ENCODE peak calls at places on chromosomes 4 and X, in seven cellular contexts. One of them, this sample, is unnamed.

GRCh38 chr4:182897601-182898478 is 19.3 kb downstream of the DCTD start:
- DNase-seq in MM.1S: no peak
- DNase-seq in neuronal stem cell: no peak
- DNase-seq in lower lobe of right lung: peak; percentile 71
- DNase-seq in CD4-positive, CD25-positive, alpha-beta regulatory T cell: no peak
- DNase-seq in CD8-positive, alpha-beta memory T cell: no peak
- DNase-seq in aorta: no peak
- DNase-seq in this sample: no peak

GRCh38 chrX:96438803-96439202 is 245.8 kb upstream of the DIAPH2 start:
- DNase-seq in lower lobe of right lung: no peak
- DNase-seq in CD4-positive, CD25-positive, alpha-beta regulatory T cell: no peak
- DNase-seq in CD8-positive, alpha-beta memory T cell: no peak
- DNase-seq in neuronal stem cell: no peak
- DNase-seq in aorta: no peak
- DNase-seq in MM.1S: no peak
- DNase-seq in this sample: no peak

GRCh38 chr4:100016191-100016590 is 66.1 kb upstream of the H2AZ1 start:
- DNase-seq in neuronal stem cell: no peak
- DNase-seq in MM.1S: no peak
- DNase-seq in CD8-positive, alpha-beta memory T cell: no peak
- DNase-seq in CD4-positive, CD25-positive, alpha-beta regulatory T cell: no peak
- DNase-seq in lower lobe of right lung: no peak
- DNase-seq in aorta: no peak
- DNase-seq in this sample: no peak

GRCh38 chr4:150336676-150337412 is 245.1 kb upstream of the MAB21L2 start:
- DNase-seq in aorta: no peak
- DNase-seq in lower lobe of right lung: no peak
- DNase-seq in CD4-positive, CD25-positive, alpha-beta regulatory T cell: no peak
- DNase-seq in neuronal stem cell: no peak
- DNase-seq in MM.1S: no peak
- DNase-seq in CD8-positive, alpha-beta memory T cell: no peak
- DNase-seq in this sample: no peak

GRCh38 chr4:79651516-79651915 is 243.5 kb upstream of the GK2 start:
- DNase-seq in neuronal stem cell: no peak
- DNase-seq in MM.1S: no peak
- DNase-seq in CD4-positive, CD25-positive, alpha-beta regulatory T cell: no peak
- DNase-seq in CD8-positive, alpha-beta memory T cell: no peak
- DNase-seq in aorta: no peak
- DNase-seq in lower lobe of right lung: no peak
- DNase-seq in this sample: no peak

GRCh38 chr4:73701116-73701515 is 39.3 kb upstream of the CXCL8 start:
- DNase-seq in CD8-positive, alpha-beta memory T cell: no peak
- DNase-seq in aorta: no peak
- DNase-seq in neuronal stem cell: no peak
- DNase-seq in lower lobe of right lung: no peak
- DNase-seq in CD4-positive, CD25-positive, alpha-beta regulatory T cell: no peak
- DNase-seq in MM.1S: no peak
- DNase-seq in this sample: no peak

GRCh38 chr4:7901274-7901845 is 38.3 kb downstream of the AFAP1 start:
- DNase-seq in lower lobe of right lung: no peak
- DNase-seq in CD4-positive, CD25-positive, alpha-beta regulatory T cell: no peak
- DNase-seq in CD8-positive, alpha-beta memory T cell: no peak
- DNase-seq in neuronal stem cell: no peak
- DNase-seq in aorta: no peak
- DNase-seq in MM.1S: no peak
- DNase-seq in this sample: no peak

GRCh38 chr4:159010563-159011260 is 92.2 kb upstream of the RAPGEF2 start:
- DNase-seq in lower lobe of right lung: peak; percentile 70
- DNase-seq in MM.1S: no peak
- DNase-seq in neuronal stem cell: no peak
- DNase-seq in CD8-positive, alpha-beta memory T cell: no peak
- DNase-seq in CD4-positive, CD25-positive, alpha-beta regulatory T cell: no peak
- DNase-seq in aorta: peak; percentile 83
- DNase-seq in this sample: no peak

GRCh38 chrX:153735274-153735673 is 10.6 kb downstream of the ABCD1 start:
- DNase-seq in aorta: no peak
- DNase-seq in MM.1S: peak; percentile 11
- DNase-seq in CD8-positive, alpha-beta memory T cell: no peak
- DNase-seq in CD4-positive, CD25-positive, alpha-beta regulatory T cell: no peak
- DNase-seq in neuronal stem cell: no peak
- DNase-seq in lower lobe of right lung: no peak
- DNase-seq in this sample: no peak

GRCh38 chr4:119268466-119268865 is 53.5 kb downstream of the FABP2 start:
- DNase-seq in neuronal stem cell: no peak
- DNase-seq in MM.1S: no peak
- DNase-seq in aorta: no peak
- DNase-seq in lower lobe of right lung: no peak
- DNase-seq in CD4-positive, CD25-positive, alpha-beta regulatory T cell: no peak
- DNase-seq in CD8-positive, alpha-beta memory T cell: no peak
- DNase-seq in this sample: no peak

GRCh38 chrX:38561951-38562719 is 793 bp downstream of the TSPAN7 start:
- DNase-seq in neuronal stem cell: peak; percentile 14
- DNase-seq in CD8-positive, alpha-beta memory T cell: peak; percentile 1
- DNase-seq in aorta: peak; percentile 69
- DNase-seq in MM.1S: no peak
- DNase-seq in CD4-positive, CD25-positive, alpha-beta regulatory T cell: no peak
- DNase-seq in lower lobe of right lung: peak; percentile 44
- DNase-seq in this sample: peak; percentile 7

GRCh38 chr4:8917321-8917811 is 45.7 kb upstream of the HMX1 start:
- DNase-seq in aorta: peak; percentile 31
- DNase-seq in CD4-positive, CD25-positive, alpha-beta regulatory T cell: no peak
- DNase-seq in CD8-positive, alpha-beta memory T cell: no peak
- DNase-seq in lower lobe of right lung: peak; percentile 38
- DNase-seq in MM.1S: no peak
- DNase-seq in neuronal stem cell: no peak
- DNase-seq in this sample: peak; percentile 1

GRCh38 chr4:152456609-152457008 is 79.3 kb downstream of the FBXW7 start:
- DNase-seq in lower lobe of right lung: no peak
- DNase-seq in aorta: no peak
- DNase-seq in neuronal stem cell: no peak
- DNase-seq in MM.1S: no peak
- DNase-seq in CD8-positive, alpha-beta memory T cell: no peak
- DNase-seq in CD4-positive, CD25-positive, alpha-beta regulatory T cell: no peak
- DNase-seq in this sample: no peak

GRCh38 chr4:183201331-183201730 is 102.3 kb downstream of the WWC2 start:
- DNase-seq in CD8-positive, alpha-beta memory T cell: no peak
- DNase-seq in CD4-positive, CD25-positive, alpha-beta regulatory T cell: no peak
- DNase-seq in lower lobe of right lung: no peak
- DNase-seq in MM.1S: no peak
- DNase-seq in neuronal stem cell: no peak
- DNase-seq in aorta: no peak
- DNase-seq in this sample: no peak

GRCh38 chr4:109755656-109756055 is 25.8 kb upstream of the PLA2G12A start:
- DNase-seq in aorta: no peak
- DNase-seq in CD8-positive, alpha-beta memory T cell: no peak
- DNase-seq in MM.1S: no peak
- DNase-seq in CD4-positive, CD25-positive, alpha-beta regulatory T cell: no peak
- DNase-seq in lower lobe of right lung: no peak
- DNase-seq in neuronal stem cell: no peak
- DNase-seq in this sample: no peak

GRCh38 chr4:17280266-17280665 is 231.6 kb downstream of the QDPR start:
- DNase-seq in MM.1S: no peak
- DNase-seq in neuronal stem cell: no peak
- DNase-seq in lower lobe of right lung: no peak
- DNase-seq in CD4-positive, CD25-positive, alpha-beta regulatory T cell: no peak
- DNase-seq in CD8-positive, alpha-beta memory T cell: no peak
- DNase-seq in aorta: no peak
- DNase-seq in this sample: no peak

GRCh38 chr4:52813546-52813945 is 48.6 kb upstream of the RASL11B start:
- DNase-seq in CD8-positive, alpha-beta memory T cell: no peak
- DNase-seq in lower lobe of right lung: no peak
- DNase-seq in aorta: no peak
- DNase-seq in MM.1S: no peak
- DNase-seq in CD4-positive, CD25-positive, alpha-beta regulatory T cell: no peak
- DNase-seq in neuronal stem cell: no peak
- DNase-seq in this sample: no peak

GRCh38 chrX:32155044-32155638 is 1056.2 kb downstream of the DMD start:
- DNase-seq in aorta: no peak
- DNase-seq in CD4-positive, CD25-positive, alpha-beta regulatory T cell: no peak
- DNase-seq in neuronal stem cell: peak; percentile 41
- DNase-seq in lower lobe of right lung: no peak
- DNase-seq in CD8-positive, alpha-beta memory T cell: no peak
- DNase-seq in MM.1S: no peak
- DNase-seq in this sample: no peak

GRCh38 chr4:115249808-115250207 is 136.4 kb upstream of the NDST4 start:
- DNase-seq in CD8-positive, alpha-beta memory T cell: no peak
- DNase-seq in CD4-positive, CD25-positive, alpha-beta regulatory T cell: no peak
- DNase-seq in lower lobe of right lung: no peak
- DNase-seq in neuronal stem cell: no peak
- DNase-seq in MM.1S: no peak
- DNase-seq in aorta: no peak
- DNase-seq in this sample: no peak

DNA sequence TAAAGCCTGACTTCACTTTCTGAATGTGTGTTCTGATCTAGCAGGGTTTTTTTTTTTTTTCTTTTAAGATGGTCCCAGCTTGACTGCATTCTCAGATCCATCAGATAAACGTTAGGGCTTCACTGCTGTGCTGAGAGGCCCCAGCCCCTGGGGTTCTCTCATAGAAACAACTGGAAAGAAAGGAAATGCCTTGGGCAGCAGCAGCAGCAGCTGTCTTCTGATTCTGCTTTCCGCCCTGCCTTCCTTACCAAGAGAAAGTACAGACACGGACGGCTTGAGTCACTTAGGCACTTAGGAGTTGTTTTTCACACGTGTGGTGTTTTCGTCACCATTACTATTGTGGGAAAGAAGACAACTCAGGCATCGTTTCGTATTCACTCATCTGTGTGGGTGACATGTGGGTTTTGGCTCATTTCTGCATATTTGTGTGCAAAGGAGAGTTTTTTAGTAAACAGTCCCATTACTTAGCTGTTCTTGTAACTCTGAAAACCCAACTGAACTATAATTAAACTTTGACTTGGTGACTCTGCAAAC is 172.0 kb downstream of the PTTG2 start:
- DNase-seq in lower lobe of right lung: no peak
- DNase-seq in aorta: no peak
- DNase-seq in CD4-positive, CD25-positive, alpha-beta regulatory T cell: peak; percentile 78
- DNase-seq in MM.1S: peak; percentile 97
- DNase-seq in neuronal stem cell: no peak
- DNase-seq in CD8-positive, alpha-beta memory T cell: peak; percentile 50
- DNase-seq in this sample: peak; percentile 60
- H3K4me1 ChIP-seq in lower lobe of right lung: peaks cover 11% of the 10 kb centered on the region
- H3K4me1 ChIP-seq in aorta: no peaks in the 10 kb centered on the region
- H3K4me1 ChIP-seq in CD4-positive, CD25-positive, alpha-beta regulatory T cell: peaks cover 58% of the 10 kb centered on the region
- H3K4me1 ChIP-seq in MM.1S: peaks cover 66% of the 10 kb centered on the region
- H3K4me1 ChIP-seq in neuronal stem cell: peaks cover 23% of the 10 kb centered on the region
- H3K4me1 ChIP-seq in CD8-positive, alpha-beta memory T cell: peaks cover 53% of the 10 kb centered on the region
- H3K4me1 ChIP-seq in this sample: peaks cover 56% of the 10 kb centered on the region

GRCh38 chr4:113981591-113981990 is 2.1 kb upstream of the ARSJ start:
- DNase-seq in lower lobe of right lung: no peak
- DNase-seq in neuronal stem cell: no peak
- DNase-seq in CD4-positive, CD25-positive, alpha-beta regulatory T cell: no peak
- DNase-seq in MM.1S: no peak
- DNase-seq in aorta: no peak
- DNase-seq in CD8-positive, alpha-beta memory T cell: no peak
- DNase-seq in this sample: no peak

GRCh38 chr4:113978561-113979156 is 788 bp downstream of the ARSJ start:
- DNase-seq in lower lobe of right lung: no peak
- DNase-seq in CD4-positive, CD25-positive, alpha-beta regulatory T cell: no peak
- DNase-seq in MM.1S: no peak
- DNase-seq in CD8-positive, alpha-beta memory T cell: no peak
- DNase-seq in aorta: peak; percentile 74
- DNase-seq in neuronal stem cell: no peak
- DNase-seq in this sample: no peak

GRCh38 chr4:113979157-113979972 is at the start of gene ARSJ:
- DNase-seq in aorta: peak; percentile 92
- DNase-seq in neuronal stem cell: peak; percentile 63
- DNase-seq in CD4-positive, CD25-positive, alpha-beta regulatory T cell: no peak
- DNase-seq in lower lobe of right lung: peak; percentile 74
- DNase-seq in CD8-positive, alpha-beta memory T cell: no peak
- DNase-seq in MM.1S: no peak
- DNase-seq in this sample: no peak

GRCh38 chr4:113978105-113978504 is 1.3 kb downstream of the ARSJ start:
- DNase-seq in CD8-positive, alpha-beta memory T cell: no peak
- DNase-seq in MM.1S: no peak
- DNase-seq in aorta: no peak
- DNase-seq in neuronal stem cell: no peak
- DNase-seq in CD4-positive, CD25-positive, alpha-beta regulatory T cell: no peak
- DNase-seq in lower lobe of right lung: no peak
- DNase-seq in this sample: no peak

DNA sequence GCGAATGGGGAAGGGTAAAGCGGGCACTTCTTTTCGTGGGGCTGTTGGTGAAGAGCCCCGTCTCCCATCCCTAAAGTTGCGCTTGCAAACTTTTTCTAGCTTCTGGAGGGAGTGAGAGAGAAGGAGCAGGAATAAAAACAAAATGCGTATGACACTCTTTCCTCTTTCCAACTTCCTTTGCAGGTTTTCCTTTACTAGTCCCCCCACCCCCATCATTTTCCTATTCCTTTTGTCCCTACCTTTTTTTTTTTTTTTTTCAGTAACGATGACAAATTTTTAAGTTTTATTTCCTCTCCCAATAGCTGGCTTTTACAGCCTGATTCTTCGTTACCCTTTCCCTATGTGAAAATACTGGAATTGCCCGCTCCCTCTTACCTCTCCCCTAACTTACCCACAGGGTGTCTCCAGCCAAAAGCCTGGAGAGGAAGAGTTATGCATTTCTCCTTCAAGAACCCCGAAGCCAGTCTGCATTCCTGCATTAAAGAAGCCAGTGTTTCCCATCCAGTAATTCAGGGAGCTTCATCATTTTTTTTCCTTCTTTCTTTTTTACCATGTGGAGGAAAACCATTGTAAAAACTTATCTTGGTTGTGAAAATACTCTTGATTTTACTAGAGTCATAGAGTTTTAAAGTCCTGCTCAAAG is 647 bp upstream of the ARSJ start:
- DNase-seq in MM.1S: no peak
- DNase-seq in aorta: no peak
- DNase-seq in neuronal stem cell: no peak
- DNase-seq in lower lobe of right lung: no peak
- DNase-seq in CD8-positive, alpha-beta memory T cell: no peak
- DNase-seq in CD4-positive, CD25-positive, alpha-beta regulatory T cell: no peak
- DNase-seq in this sample: no peak
- H3K4me3 ChIP-seq in MM.1S: no peak overlapping the region
- H3K4me3 ChIP-seq in aorta: peak overlapping the region; percentile 93
- H3K4me3 ChIP-seq in neuronal stem cell: peak overlapping the region; percentile 78
- H3K4me3 ChIP-seq in lower lobe of right lung: peak overlapping the region; percentile 64
- H3K4me3 ChIP-seq in CD8-positive, alpha-beta memory T cell: peak overlapping the region; percentile 46
- H3K4me3 ChIP-seq in CD4-positive, CD25-positive, alpha-beta regulatory T cell: no peak overlapping the region
- H3K4me3 ChIP-seq in this sample: peak overlapping the region; percentile 53

GRCh38 chrX:108734426-108734825 is 1.9 kb downstream of the IRS4 start:
- DNase-seq in CD4-positive, CD25-positive, alpha-beta regulatory T cell: no peak
- DNase-seq in aorta: no peak
- DNase-seq in neuronal stem cell: no peak
- DNase-seq in lower lobe of right lung: no peak
- DNase-seq in MM.1S: no peak
- DNase-seq in CD8-positive, alpha-beta memory T cell: no peak
- DNase-seq in this sample: no peak
- H3K27me3 ChIP-seq in CD4-positive, CD25-positive, alpha-beta regulatory T cell: no peaks in the 10 kb centered on the region
- H3K27me3 ChIP-seq in aorta: no peaks in the 10 kb centered on the region
- H3K27me3 ChIP-seq in neuronal stem cell: peaks cover 38% of the 10 kb centered on the region
- H3K27me3 ChIP-seq in lower lobe of right lung: peaks cover 14% of the 10 kb centered on the region
- H3K27me3 ChIP-seq in MM.1S: no peaks in the 10 kb centered on the region
- H3K27me3 ChIP-seq in CD8-positive, alpha-beta memory T cell: no peaks in the 10 kb centered on the region
- H3K27me3 ChIP-seq in this sample: no peaks in the 10 kb centered on the region

DNA sequence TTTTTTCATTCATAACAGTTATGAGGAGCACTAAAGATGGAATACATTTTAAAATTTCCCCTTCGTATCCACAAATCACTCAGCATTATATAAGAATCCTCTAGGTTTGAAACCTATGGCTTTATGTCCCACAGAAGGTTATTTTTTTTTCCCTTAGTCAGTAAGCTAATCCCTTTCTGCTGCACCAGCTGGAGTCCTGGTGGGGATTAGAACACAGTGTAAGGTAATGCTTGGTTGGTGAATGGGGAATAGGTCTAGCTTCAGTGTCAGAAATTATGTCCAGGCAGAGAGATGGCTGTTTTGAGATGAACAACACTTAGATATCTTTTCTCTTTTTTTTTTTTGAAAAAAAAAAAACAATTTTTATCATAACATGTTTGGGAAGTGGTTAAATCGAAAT is 116.6 kb downstream of the RASGEF1B start:
- DNase-seq in neuronal stem cell: no peak
- DNase-seq in CD8-positive, alpha-beta memory T cell: no peak
- DNase-seq in aorta: no peak
- DNase-seq in lower lobe of right lung: no peak
- DNase-seq in CD4-positive, CD25-positive, alpha-beta regulatory T cell: no peak
- DNase-seq in MM.1S: no peak
- DNase-seq in this sample: no peak
- H3K4me1 ChIP-seq in neuronal stem cell: no peaks in the 10 kb centered on the region
- H3K4me1 ChIP-seq in CD8-positive, alpha-beta memory T cell: no peaks in the 10 kb centered on the region
- H3K4me1 ChIP-seq in aorta: no peaks in the 10 kb centered on the region
- H3K4me1 ChIP-seq in lower lobe of right lung: no peaks in the 10 kb centered on the region
- H3K4me1 ChIP-seq in CD4-positive, CD25-positive, alpha-beta regulatory T cell: no peaks in the 10 kb centered on the region
- H3K4me1 ChIP-seq in MM.1S: no peaks in the 10 kb centered on the region
- H3K4me1 ChIP-seq in this sample: no peaks in the 10 kb centered on the region

This sample was measured in naive thymus-derived CD4-positive, alpha-beta T cell.